ENCODE peak calls at places on chromosome 19, in eight cellular contexts. D, C, U, A, V, F, H and M are unnamed samples.

GRCh38 chr19:5487222-5487621 is 32.0 kb downstream of the ZNRF4 start:
- DNase-seq in D (no peak), C (no peak), U (no peak), A (no peak), V (no peak), F (no peak), H (no peak), M (peak; percentile 39)

GRCh38 chr19:51124216-51124615 is 490 bp upstream of the SIGLEC9 start:
- DNase-seq in D (no peak), C (no peak), U (no peak), A (peak; percentile 12), V (no peak), F (no peak), H (no peak), M (no peak)

GRCh38 chr19:47411101-47411500 is 8.2 kb downstream of the MEIS3 start:
- DNase-seq in D (no peak), C (no peak), U (no peak), A (no peak), V (peak; percentile 40), F (no peak), H (no peak), M (peak; percentile 80)

GRCh38 chr19:42234364-42234763 is 8.0 kb downstream of the GSK3A start:
- DNase-seq in D (no peak), C (no peak), U (no peak), A (no peak), V (no peak), F (no peak), H (no peak), M (peak; percentile 32)

GRCh38 chr19:55304279-55304978 is 20.6 kb downstream of the BRSK1 start:
- DNase-seq in D (no peak), C (no peak), U (no peak), A (peak; percentile 52), V (no peak), F (peak; percentile 46), H (no peak), M (peak; percentile 90)

GRCh38 chr19:47518139-47518538 is 3.3 kb upstream of the NAPA start:
- DNase-seq in D (no peak), C (no peak), U (peak; percentile 72), A (no peak), V (no peak), F (no peak), H (no peak), M (peak; percentile 74)

GRCh38 chr19:56507446-56508281 is at the start of gene ZNF471:
- DNase-seq in D (peak; percentile 95), C (peak; percentile 99), U (peak; percentile 89), A (peak; percentile 99), V (peak; percentile 98), F (peak; percentile 97), H (peak; percentile 99), M (peak; percentile 99)

GRCh38 chr19:7516281-7516862 is 469 bp downstream of the ZNF358 start:
- DNase-seq in D (no peak), C (peak; percentile 66), U (no peak), A (peak; percentile 51), V (no peak), F (no peak), H (no peak), M (peak; percentile 93)

GRCh38 chr19:31985001-31985605 is 360.3 kb upstream of the ZNF507 start:
- DNase-seq in D (no peak), C (no peak), U (no peak), A (no peak), V (no peak), F (no peak), H (no peak), M (no peak)

GRCh38 chr19:14405380-14405757 is 13.8 kb downstream of the DDX39A start:
- DNase-seq in D (no peak), C (no peak), U (no peak), A (no peak), V (no peak), F (no peak), H (no peak), M (no peak)

GRCh38 chr19:6425732-6426686 is 1.4 kb upstream of the KHSRP start:
- DNase-seq in D (no peak), C (no peak), U (no peak), A (peak; percentile 40), V (no peak), F (no peak), H (peak; percentile 25), M (peak; percentile 47)

GRCh38 chr19:7550987-7551761 is 15.7 kb downstream of the PNPLA6 start:
- DNase-seq in D (no peak), C (peak; percentile 82), U (no peak), A (peak; percentile 82), V (peak; percentile 30), F (peak; percentile 85), H (peak; percentile 56), M (peak; percentile 92)

GRCh38 chr19:5590151-5590864 is 22.6 kb upstream of the TINCR start:
- DNase-seq in D (no peak), C (no peak), U (no peak), A (no peak), V (no peak), F (no peak), H (no peak), M (peak; percentile 57)

GRCh38 chr19:28511655-28512054 is 701.3 kb downstream of the UQCRFS1 start:
- DNase-seq in D (no peak), C (no peak), U (no peak), A (no peak), V (no peak), F (no peak), H (no peak), M (no peak)

GRCh38 chr19:16627928-16628182 is 149 bp downstream of the MED26 start:
- DNase-seq in D (no peak), C (no peak), U (no peak), A (no peak), V (no peak), F (no peak), H (no peak), M (peak; percentile 69)

GRCh38 chr19:17347361-17347760 is 10.0 kb downstream of the GTPBP3 start:
- DNase-seq in D (no peak), C (peak; percentile 73), U (no peak), A (no peak), V (peak; percentile 20), F (no peak), H (no peak), M (peak; percentile 86)

GRCh38 chr19:33302974-33303790 is 848 bp upstream of the CEBPA start:
- DNase-seq in D (no peak), C (no peak), U (no peak), A (peak; percentile 60), V (peak; percentile 41), F (peak; percentile 62), H (peak; percentile 64), M (peak; percentile 96)

GRCh38 chr19:45138303-45138751 is 22.5 kb downstream of the NKPD1 start:
- DNase-seq in D (no peak), C (no peak), U (no peak), A (no peak), V (no peak), F (no peak), H (no peak), M (peak; percentile 83)

GRCh38 chr19:6402834-6403608 is 10.1 kb upstream of the GTF2F1 start:
- DNase-seq in D (no peak), C (no peak), U (no peak), A (no peak), V (peak; percentile 52), F (no peak), H (no peak), M (peak; percentile 72)

GRCh38 chr19:38360351-38360750 is 14.0 kb upstream of the PSMD8 start:
- DNase-seq in D (no peak), C (no peak), U (no peak), A (no peak), V (no peak), F (no peak), H (no peak), M (no peak)
- H3K27me3 ChIP-seq in D (no peaks in the 10 kb centered on the region), C (no peaks in the 10 kb centered on the region), U (no peaks in the 10 kb centered on the region), A (no peaks in the 10 kb centered on the region), V (peaks cover 44% of the 10 kb centered on the region), F (peaks cover 87% of the 10 kb centered on the region), H (no peaks in the 10 kb centered on the region), M (peaks cover 54% of the 10 kb centered on the region)

DNA sequence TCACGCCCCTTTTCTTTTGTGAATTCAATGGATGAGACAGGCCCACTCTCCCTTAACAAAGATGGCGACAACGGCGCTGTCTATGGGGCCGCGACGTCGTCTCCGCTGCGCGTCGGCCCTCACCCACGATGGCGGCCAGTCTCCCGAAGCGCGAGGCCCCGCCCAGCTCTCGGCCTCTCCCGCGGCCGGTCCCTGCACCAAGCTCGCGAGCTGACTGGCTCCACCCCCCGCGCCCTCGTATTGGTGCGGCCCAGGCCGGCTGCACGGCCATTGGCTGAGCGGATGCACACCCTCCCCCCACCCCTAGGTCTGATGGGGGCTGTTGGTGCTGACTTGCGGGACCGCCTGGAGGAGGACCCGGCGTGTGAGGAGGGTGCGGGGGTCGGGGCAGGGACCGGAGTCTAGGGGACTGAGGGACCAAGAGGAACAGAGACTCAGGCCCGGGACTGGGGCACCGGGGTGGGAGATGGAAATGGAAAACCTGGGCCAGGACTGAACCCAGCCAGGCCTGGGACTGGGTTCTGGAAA is 4.8 kb downstream of the SPHK2 start:
- DNase-seq in D (peak; percentile 97), C (peak; percentile 99), U (peak; percentile 94), A (peak; percentile 99), V (peak; percentile 97), F (peak; percentile 99), H (peak; percentile 98), M (peak; percentile 100)
- H3K4me3 ChIP-seq in D (peak overlapping the region; percentile 40), C (peak overlapping the region; percentile 64), U (peak overlapping the region; percentile 37), A (peak overlapping the region; percentile 46), V (peak overlapping the region; percentile 49), F (peak overlapping the region; percentile 48), H (peak overlapping the region; percentile 48), M (peak overlapping the region; percentile 74)

GRCh38 chr19:13025819-13026477 is 30.7 kb downstream of the NFIX start:
- DNase-seq in D (no peak), C (peak; percentile 65), U (no peak), A (no peak), V (no peak), F (no peak), H (no peak), M (peak; percentile 76)

GRCh38 chr19:13026478-13026999 is 31.3 kb downstream of the NFIX start:
- DNase-seq in D (no peak), C (peak; percentile 71), U (no peak), A (no peak), V (peak; percentile 57), F (peak; percentile 68), H (no peak), M (peak; percentile 87)

GRCh38 chr19:13028027-13028426 is 32.8 kb downstream of the NFIX start:
- DNase-seq in D (no peak), C (no peak), U (no peak), A (no peak), V (no peak), F (no peak), H (no peak), M (no peak)

GRCh38 chr19:13027031-13027430 is 31.8 kb downstream of the NFIX start:
- DNase-seq in D (no peak), C (no peak), U (no peak), A (no peak), V (no peak), F (no peak), H (no peak), M (peak; percentile 45)

GRCh38 chr19:13027557-13027956 is 32.3 kb downstream of the NFIX start:
- DNase-seq in D (no peak), C (no peak), U (no peak), A (no peak), V (no peak), F (no peak), H (no peak), M (no peak)
- H3K27me3 ChIP-seq in D (no peaks in the 10 kb centered on the region), C (no peaks in the 10 kb centered on the region), U (peaks cover 20% of the 10 kb centered on the region), A (no peaks in the 10 kb centered on the region), V (no peaks in the 10 kb centered on the region), F (no peaks in the 10 kb centered on the region), H (no peaks in the 10 kb centered on the region), M (no peaks in the 10 kb centered on the region)

GRCh38 chr19:10286803-10287737 is at the start of gene ICAM4:
- DNase-seq in D (no peak), C (no peak), U (no peak), A (peak; percentile 77), V (peak; percentile 29), F (peak; percentile 81), H (peak; percentile 48), M (peak; percentile 81)
- H3K4me3 ChIP-seq in D (no peak within 1 kb of the TSS), C (peak within 1 kb of the TSS; percentile 27), U (peak within 1 kb of the TSS; percentile 9), A (no peak within 1 kb of the TSS), V (no peak within 1 kb of the TSS), F (peak within 1 kb of the TSS; percentile 9), H (no peak within 1 kb of the TSS), M (peak within 1 kb of the TSS; percentile 10)